ENCODE peak calls at places on chromosomes 3 and 15, in four cellular contexts. S, I, B and G are unnamed samples.

GRCh38 chr3:45555154-45555591 is 39.4 kb upstream of the LIMD1 start:
- DNase-seq in S (no peak), I (no peak), B (no peak), G (no peak)

GRCh38 chr3:64342940-64343691 is 117.8 kb upstream of the PRICKLE2 start:
- DNase-seq in I (peak), S (no peak), B (no peak), G (no peak)

GRCh38 chr3:67809370-67809935 is 155.0 kb upstream of the SUCLG2 start:
- DNase-seq in I (no peak), B (no peak), S (no peak), G (no peak)

GRCh38 chr3:45965281-45966052 is 22.2 kb downstream of the CXCR6 start:
- DNase-seq in S (no peak), I (no peak), B (no peak), G (no peak)

GRCh38 chr3:30167511-30168135 is 438.8 kb upstream of the TGFBR2 start:
- DNase-seq in S (no peak), B (no peak), I (peak), G (no peak)

GRCh38 chr3:150365132-150365604 is 42.9 kb upstream of the TSC22D2 start:
- DNase-seq in I (peak), B (no peak), S (no peak), G (no peak)

GRCh38 chr3:124920718-124921117 is 13.8 kb downstream of the MUC13 start:
- DNase-seq in I (no peak), B (no peak), S (no peak), G (no peak)

GRCh38 chr3:73624363-73625123 is at the start of gene PDZRN3:
- DNase-seq in I (peak), S (no peak), B (peak), G (no peak)

GRCh38 chr15:68713874-68714273 is 106.8 kb downstream of the ANP32A start:
- DNase-seq in I (no peak), B (no peak), S (no peak), G (no peak)

GRCh38 chr15:86311568-86312280 is 232.1 kb downstream of the AGBL1 start:
- DNase-seq in I (no peak), S (no peak), B (no peak), G (no peak)

GRCh38 chr3:126509565-126510322 is 7.8 kb downstream of the UROC1 start:
- DNase-seq in I (no peak), B (no peak), S (peak), G (no peak)
- TF ChIP-seq CTCF in I (no peak), B (no peak), S (no peak), G (no peak)

GRCh38 chr15:78951841-78952238 is 7.0 kb upstream of the CTSH start:
- DNase-seq in B (no peak), S (no peak), I (no peak), G (no peak)
- H3K4me3 ChIP-seq in B (no peak), S (no peak), I (no peak), G (no peak)

GRCh38 chr15:67419705-67420104 is 101.2 kb upstream of the C15orf61 start:
- DNase-seq in B (no peak), I (no peak), S (no peak), G (no peak)

GRCh38 chr15:67420137-67420536 is 100.8 kb upstream of the C15orf61 start:
- DNase-seq in B (no peak), S (no peak), I (no peak), G (no peak)

GRCh38 chr15:67416891-67417290 is 104.0 kb upstream of the C15orf61 start:
- DNase-seq in S (no peak), I (no peak), B (no peak), G (no peak)

GRCh38 chr15:67421105-67421504 is 99.8 kb upstream of the C15orf61 start:
- DNase-seq in B (no peak), S (no peak), I (no peak), G (no peak)

DNA sequence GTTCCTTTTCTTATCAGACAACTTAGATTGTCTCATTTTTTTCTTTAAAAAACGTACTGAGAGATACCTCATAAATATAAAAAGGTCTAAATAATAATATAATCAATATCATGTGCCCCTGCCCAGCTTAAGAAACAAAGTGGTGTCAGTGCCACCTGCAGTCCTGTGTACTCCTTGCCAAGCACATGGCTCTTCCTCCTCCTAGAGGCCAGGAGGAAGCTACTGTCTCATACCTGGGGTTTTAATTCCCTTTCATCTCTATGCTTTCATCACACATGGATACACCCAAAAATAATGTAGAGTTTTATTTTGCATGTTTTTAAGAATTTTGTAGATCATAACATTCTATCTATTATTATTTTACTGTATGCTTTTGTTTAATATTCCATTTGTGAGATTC is 98.6 kb upstream of the C15orf61 start:
- DNase-seq in I (no peak), B (no peak), S (no peak), G (no peak)
- TF ChIP-seq CTCF in I (no peak), B (no peak), S (no peak), G (no peak)

DNA sequence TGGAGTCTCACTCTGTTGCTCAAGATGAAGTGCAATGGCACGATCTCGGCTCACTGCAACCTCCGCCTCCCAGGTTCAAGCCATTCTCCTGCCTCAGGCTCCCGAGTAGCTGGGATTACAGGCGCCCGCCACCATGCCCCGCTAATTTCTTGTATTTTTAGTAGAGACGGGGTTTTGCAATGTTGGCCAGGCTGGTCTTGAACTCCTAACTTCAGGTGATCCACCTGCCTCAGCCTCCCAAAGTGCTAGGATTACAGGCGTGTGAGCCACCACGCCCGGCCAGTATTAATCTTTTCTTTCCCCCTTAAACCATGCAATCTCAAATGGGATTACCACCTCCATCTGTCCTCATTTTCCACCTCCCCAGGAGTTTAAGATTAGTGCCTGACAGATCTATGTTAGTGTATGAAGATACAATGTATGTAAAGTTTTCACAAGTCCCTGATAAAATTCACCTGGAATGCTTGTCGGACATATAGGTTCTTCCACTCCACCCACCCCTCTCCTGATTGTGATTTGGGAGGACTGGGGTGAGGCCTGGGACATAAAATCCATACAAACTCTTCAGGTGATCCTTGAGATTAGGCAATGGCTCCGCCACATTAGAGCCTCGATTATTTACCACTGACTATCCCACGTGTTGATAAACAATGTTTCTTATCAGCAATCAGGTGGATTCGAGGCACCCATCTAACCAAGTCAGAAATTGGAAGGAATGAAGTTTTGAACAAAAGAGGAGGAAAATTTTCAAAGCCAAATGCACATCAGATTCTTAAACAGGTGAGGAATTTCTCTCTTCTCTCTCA is 1.2 kb downstream of the PARL start:
- DNase-seq in B (no peak), S (no peak), I (no peak), G (no peak)
- H3K4me3 ChIP-seq in B (peak), S (peak), I (peak), G (peak)

GRCh38 chr3:33798418-33799201 is at the start of gene PDCD6IP:
- DNase-seq in S (peak), B (peak), I (peak), G (peak)
- TF ChIP-seq CTCF in S (no peak), B (no peak), I (no peak), G (no peak)

DNA sequence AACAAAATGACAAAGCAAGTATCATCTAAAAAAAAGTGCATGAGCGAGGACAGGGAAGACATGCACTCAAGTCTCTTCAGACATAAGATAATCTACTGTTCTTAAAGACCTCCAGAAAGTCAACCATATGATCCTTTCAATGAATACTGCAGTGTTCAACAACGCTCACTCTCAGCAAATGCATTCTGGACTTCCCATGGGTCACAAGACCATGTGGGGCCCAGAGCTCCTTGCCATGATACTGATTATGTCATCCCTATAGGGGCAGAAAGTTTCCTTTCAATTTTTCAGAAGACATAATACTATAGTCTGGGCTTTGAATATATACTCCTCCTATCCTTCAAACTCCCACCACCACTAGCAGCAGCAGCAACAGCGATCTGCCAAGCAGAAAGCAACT is 143.6 kb downstream of the ADAM10 start:
- DNase-seq in I (no peak), B (no peak), S (no peak), G (no peak)
- H3K4me3 ChIP-seq in I (no peak), B (no peak), S (no peak), G (no peak)

GRCh38 chr15:96304839-96305238 is 25.7 kb upstream of the NR2F2 start:
- DNase-seq in S (no peak), I (no peak), B (no peak), G (no peak)

GRCh38 chr15:96307856-96308394 is 22.6 kb upstream of the NR2F2 start:
- DNase-seq in I (no peak), S (no peak), B (no peak), G (no peak)

GRCh38 chr15:96303503-96304054 is 26.9 kb upstream of the NR2F2 start:
- DNase-seq in S (no peak), I (no peak), B (no peak), G (no peak)

GRCh38 chr15:96309143-96309542 is 21.4 kb upstream of the NR2F2 start:
- DNase-seq in I (no peak), S (no peak), B (no peak), G (no peak)

DNA sequence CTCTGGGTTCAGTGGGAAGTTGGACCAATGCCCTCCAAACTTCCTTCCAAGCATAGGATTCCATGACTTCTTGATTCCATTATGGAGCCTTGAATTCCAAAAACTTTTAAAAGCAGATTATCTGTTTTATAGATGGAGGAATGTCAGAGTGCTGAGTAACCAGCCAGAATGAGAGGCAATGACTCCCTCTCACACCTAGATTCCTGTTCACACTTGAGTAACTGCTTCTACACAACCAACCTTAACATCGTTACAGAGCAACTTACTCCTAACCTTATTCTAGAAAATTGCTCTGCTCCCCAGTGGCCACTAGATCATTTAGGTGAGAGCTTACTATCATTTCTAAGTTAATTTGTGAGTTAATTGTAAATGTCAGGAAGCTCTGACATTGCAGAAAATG is 24.2 kb upstream of the NR2F2 start:
- DNase-seq in S (no peak), I (no peak), B (no peak), G (no peak)
- TF ChIP-seq CTCF in S (no peak), I (no peak), B (no peak), G (no peak)

DNA sequence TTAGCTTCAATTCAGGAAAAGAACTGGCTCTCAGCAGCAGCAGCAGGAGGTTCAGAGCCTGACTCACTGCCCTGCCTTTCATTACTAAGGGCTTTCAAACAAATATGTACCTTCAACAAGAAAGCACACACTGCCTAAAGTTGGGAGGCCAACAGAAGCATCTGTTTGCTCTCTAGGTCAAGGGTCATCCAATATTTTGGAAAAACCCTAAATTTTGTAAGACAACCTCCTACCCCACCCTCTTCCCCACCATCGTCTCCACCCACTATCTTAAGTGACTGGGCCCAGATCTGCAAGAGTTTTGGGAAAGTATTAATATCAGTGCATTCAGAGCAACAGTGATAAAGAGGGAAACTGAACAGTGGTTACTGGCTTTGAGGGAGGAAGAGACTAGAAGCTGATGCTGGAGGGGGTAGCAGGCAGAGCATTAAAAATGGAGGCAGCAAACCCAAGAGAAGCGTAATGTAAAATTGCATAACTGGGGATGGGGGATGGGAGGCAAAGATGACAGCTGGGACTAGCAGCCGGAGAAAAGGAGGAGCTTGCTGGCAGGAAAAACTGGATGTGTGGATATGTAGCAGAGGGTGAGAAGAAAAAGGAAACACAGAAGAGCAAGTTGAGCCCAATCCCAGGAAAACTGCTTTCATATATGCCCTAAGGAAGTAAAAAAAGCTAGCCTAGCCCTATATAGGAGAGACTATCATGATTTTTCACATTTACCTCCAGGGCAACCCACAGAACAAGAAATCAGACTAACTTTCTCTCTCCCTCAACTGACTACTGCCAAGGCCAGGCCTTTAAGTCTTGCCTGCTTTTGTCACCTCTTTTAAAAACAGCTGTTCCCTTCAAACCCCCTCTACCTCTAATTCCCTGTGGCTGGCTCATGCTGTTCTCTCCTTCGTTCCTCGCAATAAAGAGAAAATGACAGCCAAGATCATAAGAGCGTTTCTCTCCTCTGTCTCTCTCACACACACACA is 31.5 kb downstream of the NPTN start:
- DNase-seq in S (no peak), B (peak), I (peak), G (no peak)
- H3K4me3 ChIP-seq in S (no peak), B (no peak), I (no peak), G (no peak)

DNA sequence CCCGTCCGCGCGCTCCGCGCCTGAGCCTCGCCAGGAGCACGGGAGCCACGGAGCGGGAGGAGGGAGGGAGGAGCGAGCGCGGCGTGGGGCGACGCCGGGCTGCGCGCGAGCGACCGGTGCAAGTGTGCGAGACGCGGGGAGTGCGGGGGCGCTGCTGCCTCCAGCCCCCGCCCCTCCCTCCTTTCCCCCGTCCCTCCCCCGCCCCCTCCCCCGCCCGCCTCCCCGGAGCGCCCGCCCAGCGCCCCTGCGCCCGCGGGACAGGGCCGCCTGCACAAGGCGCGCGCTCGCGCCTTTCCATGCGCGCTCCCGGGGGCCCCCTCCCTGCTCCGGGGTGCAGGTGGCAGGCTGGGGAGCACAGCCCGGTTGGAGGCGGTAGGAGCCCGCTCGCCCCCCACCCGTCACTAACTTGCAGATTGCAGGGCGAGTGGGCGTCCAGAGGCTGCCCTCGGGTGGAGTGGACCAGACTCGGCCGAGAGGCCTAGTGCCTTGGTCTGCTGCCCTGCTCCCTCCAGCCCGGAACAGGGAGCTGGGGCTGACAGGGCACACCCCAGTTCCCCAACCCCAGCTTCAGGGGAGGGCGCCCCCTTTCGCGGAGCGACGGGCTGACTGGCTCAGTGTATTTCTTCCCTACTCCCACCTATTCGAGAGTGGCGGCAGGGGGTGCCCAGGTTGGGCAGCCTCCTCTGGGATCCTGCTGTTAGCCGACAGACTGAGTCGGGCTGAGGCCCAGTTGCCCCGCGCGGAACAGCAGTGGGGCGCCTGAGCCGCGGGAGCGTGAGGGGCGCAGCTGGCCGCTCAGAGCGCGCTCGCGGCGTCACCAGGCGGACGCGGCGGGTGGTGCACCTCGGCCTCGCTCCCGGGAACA is at the start of gene WNT7A:
- DNase-seq in I (no peak), B (no peak), S (peak), G (no peak)
- TF ChIP-seq CTCF in I (no peak), B (no peak), S (peak), G (peak)

GRCh38 chr3:34832865-34833508 is 806.3 kb upstream of the ARPP21 start:
- DNase-seq in B (no peak), S (no peak), I (no peak), G (no peak)
- H3K4me3 ChIP-seq in B (no peak), S (no peak), I (no peak), G (no peak)